ENCODE peak calls at places on chromosomes 7 and 10, in six cellular contexts. One of them, this sample, is unnamed. For H3K79me2, the result is how much of the 10 kb centered on the place peaks cover.

GRCh38 chr10:49361735-49362568 is 33.9 kb downstream of the DRGX start:
- DNase-seq in HCT116: no peak
- DNase-seq in SK-N-SH: no peak
- DNase-seq in HepG2: no peak
- DNase-seq in endothelial cell of umbilical vein: no peak
- DNase-seq in K562: no peak
- DNase-seq in this sample: no peak

GRCh38 chr7:366171-366916 is 76.4 kb downstream of the FOXL3 start:
- DNase-seq in SK-N-SH: peak
- DNase-seq in HepG2: no peak
- DNase-seq in HCT116: no peak
- DNase-seq in K562: no peak
- DNase-seq in endothelial cell of umbilical vein: peak
- DNase-seq in this sample: no peak

GRCh38 chr7:70498232-70498631 is 633.7 kb upstream of the GALNT17 start:
- DNase-seq in SK-N-SH: no peak
- DNase-seq in endothelial cell of umbilical vein: no peak
- DNase-seq in HepG2: no peak
- DNase-seq in HCT116: no peak
- DNase-seq in K562: no peak
- DNase-seq in this sample: no peak

GRCh38 chr10:132898391-132899053 is 43.8 kb downstream of the CFAP46 start:
- DNase-seq in endothelial cell of umbilical vein: no peak
- DNase-seq in SK-N-SH: no peak
- DNase-seq in K562: no peak
- DNase-seq in HCT116: no peak
- DNase-seq in HepG2: no peak
- DNase-seq in this sample: no peak

GRCh38 chr10:24952146-24952700 is at the start of gene PRTFDC1:
- DNase-seq in HCT116: no peak
- DNase-seq in HepG2: no peak
- DNase-seq in K562: peak
- DNase-seq in SK-N-SH: no peak
- DNase-seq in endothelial cell of umbilical vein: peak
- DNase-seq in this sample: peak

GRCh38 chr10:55144001-55144400 is 343.0 kb upstream of the PCDH15 start:
- DNase-seq in HepG2: no peak
- DNase-seq in K562: no peak
- DNase-seq in endothelial cell of umbilical vein: peak
- DNase-seq in HCT116: no peak
- DNase-seq in SK-N-SH: no peak
- DNase-seq in this sample: no peak

GRCh38 chr7:2802504-2803341 is 41.4 kb downstream of the GNA12 start:
- DNase-seq in SK-N-SH: no peak
- DNase-seq in K562: no peak
- DNase-seq in HCT116: no peak
- DNase-seq in endothelial cell of umbilical vein: peak
- DNase-seq in HepG2: peak
- DNase-seq in this sample: peak

GRCh38 chr7:155590215-155591023 is 44.1 kb upstream of the CNPY1 start:
- DNase-seq in endothelial cell of umbilical vein: no peak
- DNase-seq in HCT116: no peak
- DNase-seq in K562: peak
- DNase-seq in HepG2: peak
- DNase-seq in SK-N-SH: peak
- DNase-seq in this sample: peak

GRCh38 chr10:47099445-47099844 is 188.2 kb downstream of the PTPN20 start:
- DNase-seq in SK-N-SH: no peak
- DNase-seq in K562: no peak
- DNase-seq in HCT116: no peak
- DNase-seq in HepG2: no peak
- DNase-seq in endothelial cell of umbilical vein: no peak
- DNase-seq in this sample: no peak

GRCh38 chr10:34337917-34338316 is 477.2 kb downstream of the PARD3 start:
- DNase-seq in SK-N-SH: no peak
- DNase-seq in HCT116: no peak
- DNase-seq in endothelial cell of umbilical vein: peak
- DNase-seq in K562: no peak
- DNase-seq in HepG2: no peak
- DNase-seq in this sample: no peak

GRCh38 chr7:42373285-42373684 is 136.3 kb upstream of the GLI3 start:
- DNase-seq in endothelial cell of umbilical vein: no peak
- DNase-seq in K562: no peak
- DNase-seq in HCT116: no peak
- DNase-seq in HepG2: no peak
- DNase-seq in SK-N-SH: no peak
- DNase-seq in this sample: no peak

GRCh38 chr10:4034907-4035581 is 250.0 kb upstream of the KLF6 start:
- DNase-seq in HCT116: no peak
- DNase-seq in endothelial cell of umbilical vein: peak
- DNase-seq in HepG2: no peak
- DNase-seq in SK-N-SH: no peak
- DNase-seq in K562: no peak
- DNase-seq in this sample: no peak

GRCh38 chr7:12728192-12728538 is 40.7 kb downstream of the ARL4A start:
- DNase-seq in endothelial cell of umbilical vein: peak
- DNase-seq in HCT116: no peak
- DNase-seq in HepG2: no peak
- DNase-seq in K562: no peak
- DNase-seq in SK-N-SH: no peak
- DNase-seq in this sample: no peak

GRCh38 chr7:81430761-81431160 is 339.1 kb downstream of the HGF start:
- DNase-seq in K562: no peak
- DNase-seq in endothelial cell of umbilical vein: peak
- DNase-seq in SK-N-SH: no peak
- DNase-seq in HepG2: no peak
- DNase-seq in HCT116: no peak
- DNase-seq in this sample: no peak

GRCh38 chr10:132362151-132362611 is 30.2 kb downstream of the LRRC27 start:
- DNase-seq in SK-N-SH: no peak
- DNase-seq in K562: no peak
- DNase-seq in HepG2: no peak
- DNase-seq in HCT116: no peak
- DNase-seq in endothelial cell of umbilical vein: no peak
- DNase-seq in this sample: no peak

GRCh38 chr7:27165655-27166474 is 528 bp upstream of the HOXA9 start:
- DNase-seq in HCT116: no peak
- DNase-seq in SK-N-SH: no peak
- DNase-seq in endothelial cell of umbilical vein: no peak
- DNase-seq in HepG2: no peak
- DNase-seq in K562: no peak
- DNase-seq in this sample: peak

GRCh38 chr10:640673-641045 is 48.8 kb downstream of the DIP2C start:
- DNase-seq in HepG2: no peak
- DNase-seq in endothelial cell of umbilical vein: no peak
- DNase-seq in HCT116: no peak
- DNase-seq in SK-N-SH: no peak
- DNase-seq in K562: no peak
- DNase-seq in this sample: no peak

GRCh38 chr7:2757904-2758672 is 70.1 kb downstream of the AMZ1 start:
- DNase-seq in HCT116: peak
- DNase-seq in SK-N-SH: peak
- DNase-seq in HepG2: peak
- DNase-seq in K562: peak
- DNase-seq in endothelial cell of umbilical vein: peak
- DNase-seq in this sample: no peak

GRCh38 chr10:75209325-75210192 is 1.0 kb upstream of the VDAC2 start:
- DNase-seq in HepG2: no peak
- DNase-seq in K562: peak
- DNase-seq in HCT116: no peak
- DNase-seq in endothelial cell of umbilical vein: peak
- DNase-seq in SK-N-SH: peak
- DNase-seq in this sample: no peak

GRCh38 chr7:75905785-75906604 is 9.0 kb upstream of the POR start:
- DNase-seq in SK-N-SH: no peak
- DNase-seq in K562: no peak
- DNase-seq in HCT116: no peak
- DNase-seq in HepG2: peak
- DNase-seq in endothelial cell of umbilical vein: no peak
- DNase-seq in this sample: peak

GRCh38 chr7:118169146-118169545 is 14.8 kb upstream of the LSM8 start:
- DNase-seq in K562: peak
- DNase-seq in SK-N-SH: no peak
- DNase-seq in endothelial cell of umbilical vein: no peak
- DNase-seq in HCT116: no peak
- DNase-seq in HepG2: no peak
- DNase-seq in this sample: no peak

GRCh38 chr10:116120688-116121087 is 152.3 kb downstream of the GFRA1 start:
- DNase-seq in HepG2: no peak
- DNase-seq in SK-N-SH: no peak
- DNase-seq in endothelial cell of umbilical vein: no peak
- DNase-seq in K562: peak
- DNase-seq in HCT116: no peak
- DNase-seq in this sample: peak

GRCh38 chr10:71368639-71369038 is 28.1 kb upstream of the CDH23 start:
- DNase-seq in SK-N-SH: no peak
- DNase-seq in HCT116: no peak
- DNase-seq in HepG2: peak
- DNase-seq in endothelial cell of umbilical vein: no peak
- DNase-seq in K562: no peak
- DNase-seq in this sample: peak

GRCh38 chr10:73781879-73782748 is at the start of gene CHCHD1:
- DNase-seq in HCT116: peak
- DNase-seq in HepG2: peak
- DNase-seq in SK-N-SH: peak
- DNase-seq in endothelial cell of umbilical vein: peak
- DNase-seq in K562: peak
- DNase-seq in this sample: peak

GRCh38 chr10:73781548-73781878 is 335 bp upstream of the CHCHD1 start:
- DNase-seq in SK-N-SH: no peak
- DNase-seq in HepG2: no peak
- DNase-seq in HCT116: no peak
- DNase-seq in K562: no peak
- DNase-seq in endothelial cell of umbilical vein: no peak
- DNase-seq in this sample: no peak

GRCh38 chr10:73780301-73780700 is 1.5 kb upstream of the CHCHD1 start:
- DNase-seq in HepG2: no peak
- DNase-seq in SK-N-SH: no peak
- DNase-seq in endothelial cell of umbilical vein: no peak
- DNase-seq in K562: no peak
- DNase-seq in HCT116: no peak
- DNase-seq in this sample: no peak

GRCh38 chr10:73780966-73781365 is 882 bp upstream of the CHCHD1 start:
- DNase-seq in K562: no peak
- DNase-seq in HCT116: no peak
- DNase-seq in SK-N-SH: no peak
- DNase-seq in HepG2: no peak
- DNase-seq in endothelial cell of umbilical vein: no peak
- DNase-seq in this sample: no peak

DNA sequence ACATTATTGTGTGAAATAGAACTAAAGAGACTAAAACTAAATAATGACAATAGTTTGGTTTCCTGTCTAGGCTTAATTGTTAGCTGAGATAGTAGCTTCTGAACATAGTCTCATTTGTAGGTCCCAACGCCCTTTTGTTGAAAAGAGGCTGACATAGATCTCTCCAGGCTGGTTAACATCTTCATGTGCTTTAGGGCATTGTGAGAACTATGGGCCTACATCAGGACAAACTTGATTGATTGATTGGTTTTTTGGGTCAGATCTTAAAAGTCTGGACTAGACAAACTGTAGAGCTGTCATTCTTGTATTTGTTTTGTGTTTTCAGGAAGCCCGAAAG is 869 bp downstream of the CHCHD1 start:
- DNase-seq in SK-N-SH: no peak
- DNase-seq in HCT116: no peak
- DNase-seq in endothelial cell of umbilical vein: no peak
- DNase-seq in K562: no peak
- DNase-seq in HepG2: no peak
- DNase-seq in this sample: no peak
- TF ChIP-seq POLR2AphosphoS5 in SK-N-SH: no peak
- TF ChIP-seq POLR2AphosphoS5 in HCT116: no peak
- TF ChIP-seq POLR2AphosphoS5 in endothelial cell of umbilical vein: no peak
- TF ChIP-seq POLR2AphosphoS5 in K562: no peak
- TF ChIP-seq POLR2AphosphoS5 in HepG2: no peak
- TF ChIP-seq POLR2AphosphoS5 in this sample: no peak

DNA sequence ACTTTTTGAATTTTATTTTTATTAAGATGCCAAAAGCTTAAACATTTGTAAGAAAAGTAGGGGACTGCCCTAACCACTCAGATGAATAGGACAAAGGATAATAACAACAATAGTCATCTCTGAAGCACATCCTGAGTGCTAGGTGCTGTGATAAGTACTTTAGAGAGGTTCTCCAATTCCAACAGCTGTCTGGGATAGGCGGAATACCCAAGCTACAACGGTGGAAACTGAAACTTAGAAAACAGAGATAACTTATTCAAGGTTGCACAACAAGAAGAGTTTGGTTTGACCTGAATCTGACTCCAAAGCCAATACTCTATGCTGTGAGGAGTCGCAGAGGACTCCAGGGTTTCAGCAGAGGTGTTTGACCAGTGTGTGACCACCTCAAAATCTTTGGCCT is 2.0 kb downstream of the RTKN2 start:
- DNase-seq in SK-N-SH: no peak
- DNase-seq in endothelial cell of umbilical vein: no peak
- DNase-seq in HCT116: no peak
- DNase-seq in K562: no peak
- DNase-seq in HepG2: no peak
- DNase-seq in this sample: no peak
- H3K79me2 ChIP-seq in SK-N-SH: under half
- H3K79me2 ChIP-seq in endothelial cell of umbilical vein: under half
- H3K79me2 ChIP-seq in HCT116: under half
- H3K79me2 ChIP-seq in K562: under half
- H3K79me2 ChIP-seq in HepG2: under half
- H3K79me2 ChIP-seq in this sample: half or more

DNA sequence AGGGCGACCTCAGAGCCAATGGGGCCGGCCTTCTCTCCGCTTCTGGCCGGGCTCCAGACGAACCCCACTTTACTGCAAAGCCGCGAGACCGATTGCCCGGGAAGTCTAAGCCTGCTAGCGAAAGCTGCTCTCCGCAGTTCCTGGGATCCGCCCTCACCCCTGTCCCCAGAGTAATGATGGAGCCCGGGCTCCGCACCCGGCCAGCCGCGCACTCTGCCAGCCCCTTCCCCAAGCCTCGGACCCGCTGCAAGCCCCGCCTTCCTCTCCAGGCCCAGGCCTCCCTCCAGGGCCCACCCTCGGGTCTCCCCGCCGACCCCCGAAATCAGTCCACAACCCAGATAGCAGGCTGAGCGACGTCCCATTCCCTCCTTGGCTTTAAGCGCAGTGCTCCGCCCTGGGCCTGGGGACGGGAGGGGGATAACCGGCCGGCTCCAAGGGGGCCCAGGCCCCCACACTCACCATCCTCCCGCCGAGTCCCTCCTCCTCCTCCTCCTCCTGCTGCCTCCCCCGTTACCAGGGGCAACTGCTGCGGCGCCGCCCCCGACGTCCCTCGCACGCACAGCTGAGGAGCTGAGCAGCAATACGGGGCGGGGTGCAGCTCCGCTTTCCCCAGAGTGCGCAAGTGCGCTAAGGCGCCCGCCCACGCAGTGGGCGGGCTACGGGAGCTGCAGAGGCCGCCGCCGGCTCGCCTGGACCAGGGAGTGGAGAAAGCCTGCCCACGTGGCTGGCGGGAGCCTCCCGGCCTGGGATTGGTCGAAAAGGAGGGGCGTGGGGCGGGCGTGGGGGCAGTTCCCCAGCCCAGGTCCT is at the start of gene ARL3:
- DNase-seq in SK-N-SH: peak
- DNase-seq in HepG2: peak
- DNase-seq in K562: peak
- DNase-seq in HCT116: peak
- DNase-seq in endothelial cell of umbilical vein: peak
- DNase-seq in this sample: peak
- H3K4me2 ChIP-seq in SK-N-SH: peak
- H3K4me2 ChIP-seq in HepG2: peak
- H3K4me2 ChIP-seq in K562: peak
- H3K4me2 ChIP-seq in HCT116: peak
- H3K4me2 ChIP-seq in endothelial cell of umbilical vein: peak
- H3K4me2 ChIP-seq in this sample: peak

GRCh38 chr10:88076027-88076880 is 212.8 kb downstream of the PTEN start:
- DNase-seq in K562: no peak
- DNase-seq in HCT116: no peak
- DNase-seq in HepG2: no peak
- DNase-seq in SK-N-SH: no peak
- DNase-seq in endothelial cell of umbilical vein: no peak
- DNase-seq in this sample: no peak
- TF ChIP-seq POLR2AphosphoS5 in K562: no peak
- TF ChIP-seq POLR2AphosphoS5 in HCT116: no peak
- TF ChIP-seq POLR2AphosphoS5 in HepG2: no peak
- TF ChIP-seq POLR2AphosphoS5 in SK-N-SH: no peak
- TF ChIP-seq POLR2AphosphoS5 in endothelial cell of umbilical vein: no peak
- TF ChIP-seq POLR2AphosphoS5 in this sample: no peak